ENCODE peak calls at places on chromosomes 12 and 14, in four cellular contexts. G, T, F and J are unnamed samples.

GRCh38 chr12:65188179-65188709 is 18.9 kb downstream of the LEMD3 start:
- DNase-seq in T (no peak), F (no peak), G (peak), J (no peak)

GRCh38 chr12:3165311-3165931 is 88.2 kb downstream of the TSPAN9 start:
- DNase-seq in F (no peak), T (no peak), G (no peak), J (no peak)

GRCh38 chr12:67593041-67593870 is 55.3 kb upstream of the DYRK2 start:
- DNase-seq in T (no peak), F (no peak), G (peak), J (peak)

GRCh38 chr14:23610815-23611289 is 25.3 kb upstream of the DHRS2 start:
- DNase-seq in G (no peak), T (no peak), F (no peak), J (no peak)

GRCh38 chr14:103104654-103105511 is 10.4 kb downstream of the EXOC3L4 start:
- DNase-seq in G (peak), T (no peak), F (no peak), J (peak)

GRCh38 chr14:24078146-24078545 is 6.8 kb downstream of the CPNE6 start:
- DNase-seq in T (no peak), F (no peak), G (no peak), J (no peak)

GRCh38 chr12:6614513-6615177 is 7.5 kb upstream of the CHD4 start:
- DNase-seq in F (no peak), G (peak), T (no peak), J (no peak)

GRCh38 chr12:75814856-75815754 is 216.5 kb downstream of the PHLDA1 start:
- DNase-seq in F (no peak), T (no peak), G (peak), J (peak)

GRCh38 chr12:3658327-3659163 is 94.4 kb downstream of the CRACR2A start:
- DNase-seq in G (peak), T (peak), F (peak), J (peak)

GRCh38 chr12:106981781-106982180 is 5.2 kb downstream of the MTERF2 start:
- DNase-seq in T (no peak), G (no peak), F (no peak), J (no peak)

GRCh38 chr14:104266643-104267575 is 128.5 kb downstream of the KIF26A start:
- DNase-seq in G (no peak), T (no peak), F (no peak), J (no peak)

GRCh38 chr14:37599527-37600368 is 4.3 kb downstream of the TTC6 start:
- DNase-seq in T (no peak), F (no peak), G (peak), J (no peak)

GRCh38 chr14:37596790-37597189 is 1.4 kb downstream of the TTC6 start:
- DNase-seq in T (no peak), G (peak), F (no peak), J (no peak)

GRCh38 chr14:37598973-37599526 is 3.6 kb downstream of the TTC6 start:
- DNase-seq in F (no peak), G (no peak), T (no peak), J (no peak)

GRCh38 chr14:37597538-37598084 is 2.2 kb downstream of the TTC6 start:
- DNase-seq in F (no peak), T (no peak), G (peak), J (no peak)

DNA sequence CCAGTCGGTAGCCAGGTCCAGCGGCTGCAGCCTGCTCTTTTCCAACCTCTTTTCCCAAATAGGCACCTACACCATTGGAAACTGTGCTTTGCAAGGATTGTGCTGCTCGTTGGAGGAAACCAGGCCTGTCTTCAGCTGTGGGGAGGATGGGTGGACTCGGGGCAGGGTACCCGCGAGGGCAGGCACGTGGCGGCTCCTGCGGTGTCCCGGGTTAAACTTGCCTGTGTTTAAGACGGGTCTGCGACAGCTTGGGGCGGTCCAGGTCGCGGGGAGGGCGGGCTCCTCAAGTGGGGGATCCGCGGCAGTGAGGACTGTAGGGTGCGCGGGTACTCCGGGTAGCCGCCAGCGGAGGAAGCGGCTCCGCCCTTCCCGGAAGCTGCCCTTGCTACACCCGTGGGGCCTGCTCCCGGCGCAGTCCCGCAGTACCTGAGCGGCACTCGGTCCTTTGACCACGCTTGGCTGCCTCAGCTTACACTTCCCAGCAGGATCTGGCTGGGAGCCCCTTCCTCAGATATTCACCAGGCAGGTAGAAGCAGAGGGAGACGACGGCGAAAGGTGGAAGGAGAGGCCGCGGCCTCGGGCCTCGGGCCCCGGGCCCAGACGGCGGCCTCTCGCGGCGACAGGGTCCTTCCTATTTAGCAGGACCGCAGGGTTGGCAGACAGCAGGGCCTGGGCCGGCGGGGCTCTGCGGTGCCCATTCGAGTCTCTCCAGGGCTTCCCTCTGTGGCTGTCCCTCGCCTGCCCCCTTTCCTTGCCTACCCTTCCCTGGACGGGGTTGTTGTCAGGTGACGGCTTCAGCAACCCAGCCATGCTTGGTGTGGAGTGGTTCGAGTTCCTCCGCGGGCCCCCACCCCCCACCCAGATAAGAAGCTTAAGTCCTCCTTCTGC is 2.9 kb downstream of the TTC6 start:
- DNase-seq in T (no peak), F (no peak), G (peak), J (no peak)
- H3K4me3 ChIP-seq in T (peak), F (peak), G (peak), J (peak)

GRCh38 chr12:10363665-10363921 is 26.2 kb downstream of the KLRK1 start:
- DNase-seq in T (no peak), F (no peak), G (no peak), J (no peak)
- H2BK12ac ChIP-seq in T (peak), F (peak), G (peak), J (peak)

GRCh38 chr12:42589465-42590323 is at the start of gene PRICKLE1:
- DNase-seq in T (peak), G (peak), F (no peak), J (peak)
- H3K4me3 ChIP-seq in T (peak), G (peak), F (peak), J (peak)

GRCh38 chr14:60247994-60248696 is 876 bp upstream of the PPM1A start:
- DNase-seq in F (peak), T (peak), G (peak), J (peak)

GRCh38 chr14:60249321-60250251 is 565 bp downstream of the PPM1A start:
- DNase-seq in F (no peak), T (peak), G (peak), J (peak)

GRCh38 chr14:60250318-60251035 is 1.5 kb downstream of the PPM1A start:
- DNase-seq in T (peak), F (no peak), G (peak), J (no peak)

GRCh38 chr14:60251877-60252276 is 2.9 kb downstream of the PPM1A start:
- DNase-seq in F (no peak), G (no peak), T (no peak), J (no peak)

DNA sequence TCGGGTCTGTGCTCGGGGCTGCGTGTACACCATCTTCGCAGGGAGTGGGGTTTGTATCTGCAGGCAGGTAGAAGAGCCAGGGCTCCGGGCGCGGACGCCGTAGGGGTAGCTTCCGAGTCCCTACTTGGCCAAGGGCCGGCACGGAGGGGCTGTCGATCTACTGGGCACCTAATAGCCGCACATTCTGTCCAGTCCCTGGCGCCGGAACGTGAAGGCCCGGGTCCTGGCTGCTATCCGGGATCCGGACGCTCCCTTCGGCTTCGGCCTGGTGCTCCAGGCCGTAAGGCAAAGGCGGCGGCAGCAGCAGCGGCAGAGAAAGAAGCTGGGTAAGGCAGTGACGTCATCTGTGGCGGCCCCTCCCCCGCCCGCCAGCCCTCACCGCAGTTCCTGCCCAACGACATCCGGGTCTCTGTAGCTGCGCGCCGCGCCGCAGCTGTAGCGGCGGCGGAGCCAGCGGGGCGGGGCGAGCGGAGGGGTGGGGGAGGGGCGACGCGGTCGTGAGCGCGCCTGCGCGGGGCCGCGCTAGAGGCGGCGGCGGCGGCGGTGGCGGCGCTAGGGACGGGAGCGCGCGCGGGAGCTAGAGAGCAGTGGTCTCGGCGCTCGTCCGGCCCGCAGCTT is at the start of gene PPM1A:
- DNase-seq in G (peak), T (peak), F (peak), J (peak)
- H2BK12ac ChIP-seq in G (no peak), T (no peak), F (peak), J (peak)